ENCODE peak calls at places on chromosomes 1 and 21, in four cellular contexts. Y is GM23248, Z is IMR-90, K is mesenchymal stem cell. X is an unnamed sample.

GRCh38 chr1:67162954-67163353 is 3.3 kb upstream of the IL23R start:
- DNase-seq in Y (peak; percentile 47), Z (peak; percentile 67), K (peak; percentile 11), X (no peak)

GRCh38 chr21:14418920-14419319 is 36.0 kb upstream of the HSPA13 start:
- DNase-seq in Y (no peak), Z (no peak), K (no peak), X (no peak)

GRCh38 chr1:228144213-228145049 is 4.4 kb downstream of the GUK1 start:
- DNase-seq in Y (no peak), Z (no peak), K (no peak), X (no peak)

GRCh38 chr1:56472860-56473259 is 106.5 kb downstream of the PLPP3 start:
- DNase-seq in Y (no peak), Z (no peak), K (no peak), X (no peak)

GRCh38 chr21:16418211-16418610 is 688.4 kb downstream of the USP25 start:
- DNase-seq in Y (peak; percentile 49), Z (no peak), K (no peak), X (no peak)

GRCh38 chr1:161209790-161210409 is 5.2 kb upstream of the FCER1G start:
- DNase-seq in Y (peak; percentile 89), Z (peak; percentile 67), K (peak; percentile 81), X (peak; percentile 80)

GRCh38 chr1:236451796-236452373 is 57.8 kb downstream of the EDARADD start:
- DNase-seq in Y (peak; percentile 26), Z (no peak), K (no peak), X (peak; percentile 34)

GRCh38 chr1:172815740-172816139 is 156.8 kb downstream of the FASLG start:
- DNase-seq in Y (peak; percentile 22), Z (peak; percentile 6), K (no peak), X (no peak)

GRCh38 chr1:208161656-208162375 is 82.4 kb downstream of the PLXNA2 start:
- DNase-seq in Y (peak; percentile 60), Z (peak; percentile 39), K (peak; percentile 71), X (no peak)

GRCh38 chr21:28086861-28087581 is 905.7 kb downstream of the LTN1 start:
- DNase-seq in Y (no peak), Z (no peak), K (no peak), X (no peak)

GRCh38 chr21:28090546-28090945 is 902.1 kb downstream of the LTN1 start:
- DNase-seq in Y (no peak), Z (no peak), K (no peak), X (no peak)

GRCh38 chr21:28084951-28085350 is 907.7 kb downstream of the LTN1 start:
- DNase-seq in Y (no peak), Z (no peak), K (no peak), X (no peak)

GRCh38 chr21:28091500-28091899 is 901.2 kb downstream of the LTN1 start:
- DNase-seq in Y (no peak), Z (no peak), K (no peak), X (no peak)

DNA sequence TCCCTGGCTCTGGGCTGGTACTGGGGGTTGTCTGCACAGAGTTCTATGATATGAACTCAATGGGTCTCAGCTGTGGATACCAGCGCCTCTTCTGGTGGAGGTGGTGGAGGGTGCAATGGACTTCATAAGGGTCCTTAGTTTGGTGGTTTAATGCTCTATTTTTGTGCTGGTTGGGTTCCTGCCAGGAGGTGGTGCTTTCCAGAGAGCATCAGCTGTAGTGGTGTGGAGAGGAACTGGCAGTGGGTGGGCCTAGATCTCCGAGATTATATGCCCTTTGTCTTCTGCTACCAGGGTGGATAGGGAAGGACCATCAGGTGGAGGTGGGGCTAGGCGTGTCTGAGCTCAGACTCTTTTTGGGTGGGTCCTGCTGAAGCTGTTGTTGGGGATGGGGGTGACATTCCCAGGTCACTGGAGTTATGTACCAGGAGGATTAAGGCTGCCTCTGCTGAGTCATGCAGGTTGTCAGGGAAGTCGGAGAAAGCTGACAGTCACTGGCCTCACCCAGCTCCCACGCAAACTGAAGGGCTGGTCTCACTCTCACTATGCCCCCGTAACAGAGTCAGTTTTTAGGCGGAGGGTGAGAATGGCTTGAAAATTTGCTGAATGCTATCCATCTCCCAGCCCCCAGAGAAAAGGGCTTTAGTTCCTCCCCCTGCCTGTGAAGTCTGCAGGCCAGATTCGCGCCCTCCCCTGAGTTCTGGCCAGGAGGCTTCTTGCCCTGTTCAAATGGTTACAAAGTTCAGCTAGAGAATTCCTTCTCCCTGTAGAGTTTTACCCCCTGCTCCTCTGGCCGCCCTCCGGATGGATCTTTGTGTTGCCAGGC is 902.9 kb downstream of the LTN1 start:
- DNase-seq in Y (no peak), Z (no peak), K (no peak), X (peak; percentile 29)
- H3K4me3 ChIP-seq in Y (no peak overlapping the region), Z (no peak overlapping the region), K (peak overlapping the region; percentile 42), X (no peak overlapping the region)

GRCh38 chr1:2074316-2074855 is 24.2 kb downstream of the PRKCZ start:
- DNase-seq in Y (no peak), Z (no peak), K (no peak), X (no peak)

GRCh38 chr1:2072891-2073290 is 22.7 kb downstream of the PRKCZ start:
- DNase-seq in Y (no peak), Z (no peak), K (no peak), X (no peak)

GRCh38 chr1:2074944-2075740 is 24.9 kb downstream of the PRKCZ start:
- DNase-seq in Y (peak; percentile 50), Z (peak; percentile 21), K (no peak), X (no peak)

GRCh38 chr1:2072109-2072806 is 22.0 kb downstream of the PRKCZ start:
- DNase-seq in Y (no peak), Z (no peak), K (no peak), X (no peak)

GRCh38 chr1:2073382-2074230 is 23.4 kb downstream of the PRKCZ start:
- DNase-seq in Y (peak; percentile 88), Z (peak; percentile 58), K (no peak), X (no peak)
- H3K4me3 ChIP-seq in Y (peak overlapping the region; percentile 76), Z (peak overlapping the region; percentile 44), K (peak overlapping the region; percentile 78), X (no peak overlapping the region)

GRCh38 chr1:19505694-19506457 is 20.5 kb upstream of the CAPZB start:
- DNase-seq in Y (no peak), Z (no peak), K (no peak), X (peak; percentile 80)
- H3K4me3 ChIP-seq in Y (peak overlapping the region; percentile 16), Z (no peak overlapping the region), K (peak overlapping the region; percentile 58), X (no peak overlapping the region)

GRCh38 chr1:1631793-1632420 is at the start of gene MMP23B:
- DNase-seq in Y (peak; percentile 20), Z (no peak), K (peak; percentile 50), X (no peak)
- H3K4me3 ChIP-seq in Y (no peak within 1 kb of the TSS), Z (peak within 1 kb of the TSS; percentile 13), K (no peak within 1 kb of the TSS), X (peak within 1 kb of the TSS; percentile 45)